ENCODE peak calls at places on chromosomes 5 and 9, in five cellular contexts. One of them, this sample, is unnamed.

GRCh38 chr5:73865315-73865714 is 239.3 kb downstream of the ARHGEF28 start:
- DNase-seq in NCI-H1105: no peak
- DNase-seq in heart right ventricle: no peak
- DNase-seq in ELR: no peak
- DNase-seq in BJ: no peak
- DNase-seq in this sample: no peak

GRCh38 chr9:131169567-131169966 is 44.2 kb downstream of the NUP214 start:
- DNase-seq in ELR: no peak
- DNase-seq in heart right ventricle: no peak
- DNase-seq in BJ: no peak
- DNase-seq in NCI-H1105: no peak
- DNase-seq in this sample: no peak

GRCh38 chr5:14813747-14814146 is 57.8 kb downstream of the ANKH start:
- DNase-seq in BJ: no peak
- DNase-seq in ELR: no peak
- DNase-seq in NCI-H1105: no peak
- DNase-seq in heart right ventricle: no peak
- DNase-seq in this sample: no peak

GRCh38 chr5:418681-419121 is 24.3 kb upstream of the EXOC3 start:
- DNase-seq in heart right ventricle: no peak
- DNase-seq in ELR: peak; percentile 47
- DNase-seq in BJ: no peak
- DNase-seq in NCI-H1105: no peak
- DNase-seq in this sample: no peak

GRCh38 chr9:81370650-81371049 is 318.7 kb downstream of the TLE1 start:
- DNase-seq in ELR: no peak
- DNase-seq in heart right ventricle: no peak
- DNase-seq in BJ: no peak
- DNase-seq in NCI-H1105: no peak
- DNase-seq in this sample: no peak

GRCh38 chr5:103569313-103570060 is 6.9 kb upstream of the NUDT12 start:
- DNase-seq in heart right ventricle: no peak
- DNase-seq in ELR: no peak
- DNase-seq in NCI-H1105: no peak
- DNase-seq in BJ: no peak
- DNase-seq in this sample: no peak

GRCh38 chr5:167688331-167688730 is 603.1 kb upstream of the WWC1 start:
- DNase-seq in ELR: no peak
- DNase-seq in NCI-H1105: no peak
- DNase-seq in BJ: no peak
- DNase-seq in heart right ventricle: no peak
- DNase-seq in this sample: no peak

GRCh38 chr9:33294670-33295432 is 4.5 kb downstream of the NFX1 start:
- DNase-seq in heart right ventricle: no peak
- DNase-seq in ELR: no peak
- DNase-seq in BJ: no peak
- DNase-seq in NCI-H1105: no peak
- DNase-seq in this sample: no peak

GRCh38 chr5:72252574-72253155 is 67.4 kb downstream of the MRPS27 start:
- DNase-seq in NCI-H1105: no peak
- DNase-seq in ELR: peak; percentile 44
- DNase-seq in heart right ventricle: no peak
- DNase-seq in BJ: no peak
- DNase-seq in this sample: no peak

GRCh38 chr5:61678966-61679365 is 346.9 kb downstream of the ZSWIM6 start:
- DNase-seq in heart right ventricle: no peak
- DNase-seq in ELR: peak; percentile 14
- DNase-seq in NCI-H1105: no peak
- DNase-seq in BJ: no peak
- DNase-seq in this sample: no peak

GRCh38 chr5:176676361-176676824 is 29.1 kb downstream of the TSPAN17 start:
- DNase-seq in heart right ventricle: peak; percentile 65
- DNase-seq in BJ: no peak
- DNase-seq in NCI-H1105: no peak
- DNase-seq in ELR: peak; percentile 68
- DNase-seq in this sample: no peak

GRCh38 chr9:22052376-22052945 is 43.4 kb upstream of the CDKN2B start:
- DNase-seq in BJ: peak; percentile 72
- DNase-seq in heart right ventricle: no peak
- DNase-seq in NCI-H1105: no peak
- DNase-seq in ELR: peak; percentile 100
- DNase-seq in this sample: peak; percentile 56

GRCh38 chr5:77852514-77853352 is 76.6 kb upstream of the TBCA start:
- DNase-seq in ELR: peak; percentile 74
- DNase-seq in NCI-H1105: no peak
- DNase-seq in BJ: peak; percentile 19
- DNase-seq in heart right ventricle: peak; percentile 77
- DNase-seq in this sample: no peak

GRCh38 chr5:40227366-40227765 is 452.3 kb upstream of the PTGER4 start:
- DNase-seq in BJ: no peak
- DNase-seq in NCI-H1105: no peak
- DNase-seq in heart right ventricle: no peak
- DNase-seq in ELR: no peak
- DNase-seq in this sample: no peak

GRCh38 chr5:150322202-150322601 is 19.5 kb upstream of the ARSI start:
- DNase-seq in NCI-H1105: no peak
- DNase-seq in BJ: no peak
- DNase-seq in heart right ventricle: no peak
- DNase-seq in ELR: peak; percentile 94
- DNase-seq in this sample: no peak

GRCh38 chr9:98732091-98732490 is 23.4 kb upstream of the GABBR2 start:
- DNase-seq in BJ: no peak
- DNase-seq in heart right ventricle: no peak
- DNase-seq in ELR: no peak
- DNase-seq in NCI-H1105: no peak
- DNase-seq in this sample: no peak

GRCh38 chr5:88836195-88836838 is 46.7 kb downstream of the MEF2C start:
- DNase-seq in heart right ventricle: peak; percentile 39
- DNase-seq in NCI-H1105: no peak
- DNase-seq in BJ: no peak
- DNase-seq in ELR: no peak
- DNase-seq in this sample: no peak

GRCh38 chr5:117829646-117830045 is 1158.7 kb downstream of the DTWD2 start:
- DNase-seq in NCI-H1105: no peak
- DNase-seq in heart right ventricle: no peak
- DNase-seq in ELR: no peak
- DNase-seq in BJ: no peak
- DNase-seq in this sample: no peak

GRCh38 chr9:86757382-86757720 is 190.0 kb downstream of the GAS1 start:
- DNase-seq in BJ: no peak
- DNase-seq in ELR: no peak
- DNase-seq in NCI-H1105: no peak
- DNase-seq in heart right ventricle: no peak
- DNase-seq in this sample: no peak

GRCh38 chr9:33295571-33295970 is 5.3 kb downstream of the NFX1 start:
- DNase-seq in NCI-H1105: no peak
- DNase-seq in BJ: no peak
- DNase-seq in ELR: no peak
- DNase-seq in heart right ventricle: no peak
- DNase-seq in this sample: no peak

GRCh38 chr5:125696762-125697161 is 726.4 kb upstream of the GRAMD2B start:
- DNase-seq in NCI-H1105: no peak
- DNase-seq in ELR: peak; percentile 62
- DNase-seq in heart right ventricle: no peak
- DNase-seq in BJ: peak; percentile 83
- DNase-seq in this sample: no peak

This sample was measured in NCI-H1048.